ENCODE peak calls at places on chromosomes 4 and X, in eight cellular contexts. I is H1, M is endothelial cell of umbilical vein, C is HepG2, A is GM12878, V is K562, E is GM23338, T is HCT116. Z is an unnamed sample.
A peak's percentile ranks its signal among the peaks of the same experiment; 100 is the strongest.

GRCh38 chr4:100591156-100591876 is 73.5 kb upstream of the EMCN start:
- DNase-seq in I (no peak), M (peak; percentile 47), C (no peak), A (no peak), V (no peak), E (no peak), T (no peak), Z (no peak)

GRCh38 chrX:15737957-15738685 is at the start of gene CA5B:
- DNase-seq in I (peak; percentile 100), M (peak; percentile 94), C (no peak), A (peak; percentile 87), V (peak; percentile 97), E (peak; percentile 91), T (peak; percentile 68), Z (peak; percentile 37)

GRCh38 chrX:107429090-107429489 is 20.4 kb upstream of the FRMPD3 start:
- DNase-seq in I (peak; percentile 49), M (no peak), C (peak; percentile 15), A (no peak), V (no peak), E (peak; percentile 42), T (no peak), Z (no peak)

GRCh38 chrX:69103539-69103938 is 61.7 kb downstream of the PJA1 start:
- DNase-seq in I (no peak), M (no peak), C (no peak), A (no peak), V (no peak), E (no peak), T (no peak), Z (no peak)

GRCh38 chrX:7362111-7362510 is 214.2 kb upstream of the PUDP start:
- DNase-seq in I (no peak), M (no peak), C (no peak), A (no peak), V (no peak), E (peak; percentile 1), T (no peak), Z (no peak)

GRCh38 chrX:63747331-63747730 is 37.7 kb downstream of the ARHGEF9 start:
- DNase-seq in I (no peak), M (peak; percentile 90), C (no peak), A (no peak), V (no peak), E (no peak), T (no peak), Z (no peak)

GRCh38 chrX:9646471-9647038 is 119.1 kb downstream of the GPR143 start:
- DNase-seq in I (no peak), M (peak; percentile 10), C (no peak), A (no peak), V (peak; percentile 8), E (no peak), T (no peak), Z (no peak)

GRCh38 chr4:15774020-15774420 is 4.1 kb upstream of the CD38 start:
- DNase-seq in I (no peak), M (no peak), C (no peak), A (no peak), V (no peak), E (no peak), T (no peak), Z (no peak)

GRCh38 chr4:9940041-9940440 is 81.3 kb downstream of the SLC2A9 start:
- DNase-seq in I (no peak), M (no peak), C (no peak), A (no peak), V (no peak), E (no peak), T (no peak), Z (no peak)

GRCh38 chr4:181143241-181143854 is 1099.9 kb upstream of the TENM3 start:
- DNase-seq in I (peak; percentile 83), M (peak; percentile 60), C (peak; percentile 59), A (peak; percentile 5), V (peak; percentile 44), E (peak; percentile 83), T (peak; percentile 56), Z (peak; percentile 40)

GRCh38 chrX:50579955-50580354 is 109.3 kb upstream of the DGKK start:
- DNase-seq in I (no peak), M (peak; percentile 49), C (peak; percentile 68), A (peak; percentile 11), V (peak; percentile 25), E (peak; percentile 74), T (peak; percentile 59), Z (peak; percentile 2)

GRCh38 chr4:185524888-185525863 is 10.1 kb downstream of the PDLIM3 start:
- DNase-seq in I (no peak), M (no peak), C (no peak), A (no peak), V (no peak), E (no peak), T (no peak), Z (no peak)

GRCh38 chrX:40109288-40110008 is 11.7 kb upstream of the BCOR start:
- DNase-seq in I (no peak), M (peak; percentile 35), C (peak; percentile 49), A (no peak), V (peak; percentile 54), E (peak; percentile 80), T (no peak), Z (no peak)

GRCh38 chrX:20144491-20144890 is 2.9 kb upstream of the EIF1AX start:
- DNase-seq in I (no peak), M (peak; percentile 62), C (no peak), A (no peak), V (no peak), E (no peak), T (no peak), Z (no peak)

GRCh38 chr4:58981828-58982227 is 1871.6 kb upstream of the IGFBP7 start:
- DNase-seq in I (no peak), M (no peak), C (no peak), A (no peak), V (no peak), E (no peak), T (no peak), Z (no peak)

GRCh38 chr4:52195882-52196281 is 144.8 kb downstream of the SPATA18 start:
- DNase-seq in I (no peak), M (no peak), C (no peak), A (no peak), V (no peak), E (no peak), T (no peak), Z (no peak)

GRCh38 chr4:81468685-81469084 is 3.0 kb downstream of the RASGEF1B start:
- DNase-seq in I (no peak), M (no peak), C (no peak), A (no peak), V (no peak), E (no peak), T (no peak), Z (no peak)

GRCh38 chr4:81467672-81467964 is 4.1 kb downstream of the RASGEF1B start:
- DNase-seq in I (no peak), M (no peak), C (no peak), A (no peak), V (no peak), E (no peak), T (no peak), Z (no peak)

GRCh38 chr4:81469774-81470455 is 1.8 kb downstream of the RASGEF1B start:
- DNase-seq in I (no peak), M (no peak), C (no peak), A (no peak), V (no peak), E (no peak), T (no peak), Z (no peak)

GRCh38 chr4:81466841-81467671 is 4.7 kb downstream of the RASGEF1B start:
- DNase-seq in I (peak; percentile 73), M (peak; percentile 68), C (peak; percentile 56), A (peak; percentile 11), V (peak; percentile 51), E (peak; percentile 94), T (peak; percentile 45), Z (peak; percentile 90)

DNA sequence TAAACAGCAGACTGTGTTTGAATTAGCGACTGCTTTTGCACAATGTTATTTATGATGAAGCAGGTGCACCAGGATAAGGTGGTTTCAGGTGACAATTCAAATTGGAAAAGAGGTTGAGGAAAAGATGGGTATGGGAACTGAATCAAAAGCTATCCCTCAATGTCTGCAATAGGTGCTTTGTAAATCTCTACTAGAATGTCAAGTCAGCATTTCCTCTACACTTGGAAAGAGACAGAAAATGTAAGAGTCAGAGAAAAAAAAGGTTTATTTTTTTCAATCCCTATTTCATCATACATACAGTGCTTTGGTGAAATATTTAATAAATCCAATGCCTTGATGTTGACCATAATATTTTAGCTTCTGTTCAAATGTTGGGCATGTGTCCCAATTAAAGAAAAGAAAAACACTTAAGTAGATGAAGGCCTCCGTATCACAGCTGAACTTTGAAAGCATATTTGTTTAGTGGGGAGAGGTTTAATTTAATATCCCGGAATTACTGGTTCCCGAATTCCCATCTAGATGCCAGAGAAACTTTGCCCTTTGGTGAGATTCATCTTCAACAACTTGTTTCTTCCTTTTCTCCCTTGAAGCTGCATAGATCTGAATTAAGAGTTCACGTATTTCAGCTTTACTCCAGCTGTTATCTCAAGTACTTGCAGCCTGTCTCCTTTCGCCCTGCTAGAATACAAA is 5.9 kb downstream of the RASGEF1B start:
- DNase-seq in I (no peak), M (no peak), C (no peak), A (no peak), V (no peak), E (no peak), T (no peak), Z (no peak)
- TF ChIP-seq POLR2AphosphoS5 in I (no peak), M (no peak), C (no peak), A (no peak), V (no peak), E (no peak), T (no peak), Z (no peak)

GRCh38 chr4:4870493-4871266 is 11.2 kb downstream of the MSX1 start:
- DNase-seq in I (no peak), M (no peak), C (no peak), A (no peak), V (no peak), E (no peak), T (no peak), Z (no peak)
- TF ChIP-seq EZH2 in I (peak; percentile 4), M (peak; percentile 27), C (peak; percentile 44), A (no peak), V (peak; percentile 19), E (peak; percentile 100), T (no peak), Z (no peak)

GRCh38 chr4:173516621-173517612 is 13.1 kb downstream of the HAND2 start:
- DNase-seq in I (peak; percentile 74), M (no peak), C (no peak), A (no peak), V (no peak), E (peak; percentile 82), T (no peak), Z (no peak)
- TF ChIP-seq POLR2AphosphoS5 in I (no peak), M (no peak), C (no peak), A (no peak), V (no peak), E (no peak), T (no peak), Z (no peak)

GRCh38 chr4:8071741-8072140 is 86.9 kb downstream of the ABLIM2 start:
- DNase-seq in I (no peak), M (no peak), C (no peak), A (no peak), V (no peak), E (no peak), T (no peak), Z (no peak)

GRCh38 chr4:8070751-8071718 is 87.6 kb downstream of the ABLIM2 start:
- DNase-seq in I (no peak), M (no peak), C (no peak), A (no peak), V (no peak), E (no peak), T (no peak), Z (no peak)

GRCh38 chr4:8069102-8069752 is 89.4 kb downstream of the ABLIM2 start:
- DNase-seq in I (no peak), M (no peak), C (no peak), A (no peak), V (no peak), E (no peak), T (no peak), Z (no peak)

GRCh38 chr4:8073206-8073863 is 85.3 kb downstream of the ABLIM2 start:
- DNase-seq in I (no peak), M (no peak), C (no peak), A (no peak), V (no peak), E (no peak), T (no peak), Z (no peak)

GRCh38 chr4:8072235-8072968 is 86.2 kb downstream of the ABLIM2 start:
- DNase-seq in I (no peak), M (no peak), C (no peak), A (no peak), V (no peak), E (no peak), T (no peak), Z (no peak)
- TF ChIP-seq EZH2 in I (no peak), M (no peak), C (no peak), A (no peak), V (no peak), E (no peak), T (no peak), Z (no peak)